ENCODE peak calls at places on chromosomes 3 and 15, in nine cellular contexts. Y is ovary, P is left lung, T is astrocyte, S is esophagus squamous epithelium, B is mesenchymal stem cell, V is MM.1S, R is aorta, E is testis. M is an unnamed sample. For H3K4me1, the result is how much of the 10 kb centered on the place peaks cover.

GRCh38 chr15:81776961-81777360 is 268.9 kb downstream of the MEX3B start:
- DNase-seq in T (no peak), S (no peak), P (no peak), B (no peak), R (no peak), V (no peak), E (no peak), Y (no peak), M (no peak)

GRCh38 chr3:189941679-189942078 is 179.0 kb downstream of the P3H2 start:
- DNase-seq in Y (no peak), S (no peak), T (peak), R (no peak), P (no peak), V (no peak), B (no peak), E (no peak), M (no peak)

GRCh38 chr3:27145719-27146118 is 223.5 kb downstream of the NEK10 start:
- DNase-seq in E (no peak), R (no peak), Y (no peak), V (no peak), T (no peak), S (no peak), B (no peak), P (no peak), M (no peak)

GRCh38 chr3:117261907-117262518 is 552.4 kb downstream of the TUSC7 start:
- DNase-seq in B (no peak), V (no peak), E (no peak), R (no peak), S (no peak), P (no peak), Y (no peak), T (no peak), M (no peak)

GRCh38 chr3:132405188-132405587 is 12.1 kb upstream of the DNAJC13 start:
- DNase-seq in R (no peak), E (no peak), T (no peak), B (no peak), Y (no peak), S (no peak), V (no peak), P (no peak), M (no peak)

GRCh38 chr15:100932676-100933348 is 13.7 kb downstream of the LRRK1 start:
- DNase-seq in E (no peak), R (no peak), S (no peak), Y (no peak), B (no peak), V (no peak), T (no peak), P (no peak), M (no peak)

GRCh38 chr3:13256845-13257244 is 163.3 kb downstream of the NUP210 start:
- DNase-seq in P (no peak), S (no peak), Y (no peak), V (no peak), R (no peak), E (no peak), T (no peak), B (no peak), M (no peak)

GRCh38 chr3:169404491-169404890 is 259.0 kb downstream of the MECOM start:
- DNase-seq in Y (no peak), R (peak), V (no peak), P (no peak), E (no peak), S (no peak), B (no peak), T (no peak), M (no peak)

GRCh38 chr3:159821148-159821547 is 167.5 kb upstream of the IL12A start:
- DNase-seq in T (peak), Y (no peak), S (no peak), P (no peak), B (peak), E (no peak), R (no peak), V (no peak), M (no peak)

GRCh38 chr15:23574742-23575141 is 9.3 kb downstream of the MKRN3 start:
- DNase-seq in B (no peak), V (no peak), P (no peak), Y (no peak), R (no peak), T (no peak), S (no peak), E (no peak), M (no peak)

GRCh38 chr15:84648539-84648938 is 5.5 kb downstream of the WDR73 start:
- DNase-seq in B (no peak), R (peak), Y (no peak), T (no peak), S (no peak), P (peak), V (no peak), E (peak), M (no peak)

GRCh38 chr15:60528530-60528929 is 49.6 kb upstream of the ICE2 start:
- DNase-seq in P (no peak), E (no peak), Y (no peak), T (peak), S (no peak), R (no peak), B (peak), V (peak), M (no peak)

GRCh38 chr3:114508976-114509375 is 215.1 kb downstream of the TIGIT start:
- DNase-seq in Y (no peak), V (no peak), T (no peak), E (no peak), S (no peak), P (no peak), B (peak), R (no peak), M (no peak)

GRCh38 chr3:114509756-114510155 is 215.9 kb downstream of the TIGIT start:
- DNase-seq in S (no peak), R (no peak), E (no peak), B (no peak), P (no peak), V (no peak), T (no peak), Y (no peak), M (no peak)

GRCh38 chr3:114510201-114510600 is 216.4 kb downstream of the TIGIT start:
- DNase-seq in P (no peak), E (no peak), R (no peak), B (no peak), T (no peak), S (no peak), V (no peak), Y (no peak), M (no peak)

GRCh38 chr3:114506622-114507300 is 212.9 kb downstream of the TIGIT start:
- DNase-seq in T (peak), S (no peak), Y (no peak), P (no peak), E (no peak), V (no peak), R (no peak), B (peak), M (no peak)

GRCh38 chr3:114508208-114508607 is 214.4 kb downstream of the TIGIT start:
- DNase-seq in E (no peak), V (no peak), P (no peak), B (no peak), T (no peak), S (no peak), Y (no peak), R (no peak), M (no peak)
- H3K4me1 ChIP-seq in E (under half), V (under half), P (under half), B (under half), T (under half), S (under half), Y (under half), R (under half), M (under half)

DNA sequence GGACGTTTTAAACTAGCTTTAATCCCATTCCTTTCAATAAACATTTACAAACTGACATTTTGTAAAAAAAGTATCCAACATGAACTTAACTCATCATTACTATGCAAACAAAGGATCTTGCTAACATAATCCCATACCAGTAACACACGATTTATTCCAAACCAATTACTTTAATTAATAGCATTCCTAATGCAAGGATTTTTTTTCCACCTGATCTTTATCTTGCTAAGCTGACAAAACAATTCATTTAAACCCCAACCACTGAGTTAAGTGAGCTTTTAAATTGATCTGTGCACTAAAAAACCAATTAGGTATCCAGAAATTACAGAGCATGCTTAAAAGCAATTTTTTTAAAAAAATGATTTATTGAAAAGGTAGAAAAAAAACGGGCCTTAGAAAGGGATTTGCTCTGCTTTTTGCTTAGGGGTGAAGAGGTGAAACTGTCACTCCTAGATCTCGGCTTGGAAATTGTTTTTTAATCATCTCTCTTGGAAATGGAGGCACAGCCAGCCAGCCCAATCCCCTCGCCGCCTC is 1.2 kb downstream of the SH3BP5 start:
- DNase-seq in R (no peak), B (no peak), S (no peak), T (no peak), P (no peak), E (no peak), V (no peak), Y (no peak), M (no peak)
- H3K4me1 ChIP-seq in R (under half), B (under half), S (half or more), T (under half), P (half or more), E (under half), V (under half), Y (under half), M (under half)

DNA sequence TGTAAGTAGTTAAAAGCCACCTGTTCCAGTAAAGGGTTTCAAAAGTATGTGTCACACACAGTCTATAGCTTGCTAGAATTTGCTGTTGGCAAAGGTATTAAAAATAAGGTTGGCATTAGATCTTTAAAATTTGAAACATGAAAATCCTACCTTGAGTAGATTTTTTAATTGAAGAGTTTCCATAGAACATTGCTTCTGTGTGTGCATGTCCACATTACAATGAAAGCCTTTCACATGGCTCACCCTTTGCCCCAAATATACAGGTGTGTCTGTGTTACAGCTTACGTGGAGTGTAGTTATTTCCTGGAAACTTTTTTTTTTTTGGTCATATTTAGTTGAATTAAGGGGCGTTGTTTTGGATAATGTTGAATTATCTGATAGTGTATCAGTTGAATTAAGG is 2.2 kb downstream of the ABHD17C start:
- DNase-seq in V (no peak), Y (no peak), S (no peak), P (no peak), B (no peak), T (no peak), R (no peak), E (no peak), M (no peak)
- H3K4me1 ChIP-seq in V (under half), Y (under half), S (half or more), P (half or more), B (under half), T (under half), R (under half), E (under half), M (under half)

GRCh38 chr3:188160751-188161150 is 6.8 kb downstream of the LPP start:
- DNase-seq in E (no peak), P (no peak), S (no peak), V (no peak), R (no peak), T (no peak), Y (no peak), B (no peak), M (no peak)
- H3K4me1 ChIP-seq in E (under half), P (half or more), S (half or more), V (under half), R (under half), T (under half), Y (under half), B (under half), M (under half)

DNA sequence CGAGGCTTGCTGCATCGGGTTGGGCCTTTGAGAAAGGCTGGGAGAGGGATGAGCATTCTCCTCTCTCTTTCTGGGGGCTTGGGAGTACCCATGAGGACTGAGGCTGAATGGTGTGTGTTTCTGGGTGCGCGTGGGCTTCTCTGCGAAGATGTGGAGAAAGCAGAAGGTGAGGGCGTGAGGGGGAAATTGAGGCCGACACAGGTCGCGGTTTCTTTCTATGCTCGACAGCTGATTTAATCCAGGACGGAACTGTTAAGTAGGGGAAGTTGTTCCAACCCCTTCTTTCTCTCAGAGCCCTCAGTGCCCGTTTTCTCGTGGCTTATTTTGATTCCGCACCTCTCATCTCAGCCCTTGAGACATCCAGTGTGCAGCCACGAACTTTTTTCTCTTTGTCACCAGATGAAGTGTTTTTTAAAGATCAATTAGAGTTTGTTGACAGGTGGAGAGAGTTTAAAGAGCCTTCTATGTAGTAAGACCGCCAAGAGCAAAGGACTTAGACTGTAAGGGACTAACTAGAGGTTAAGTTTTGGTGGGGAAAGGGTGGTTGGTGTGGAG is 711 bp downstream of the STARD9 start:
- DNase-seq in Y (no peak), T (no peak), V (no peak), B (no peak), P (no peak), S (no peak), R (no peak), E (no peak), M (no peak)
- H3K4me1 ChIP-seq in Y (under half), T (under half), V (under half), B (under half), P (under half), S (half or more), R (under half), E (under half), M (under half)

DNA sequence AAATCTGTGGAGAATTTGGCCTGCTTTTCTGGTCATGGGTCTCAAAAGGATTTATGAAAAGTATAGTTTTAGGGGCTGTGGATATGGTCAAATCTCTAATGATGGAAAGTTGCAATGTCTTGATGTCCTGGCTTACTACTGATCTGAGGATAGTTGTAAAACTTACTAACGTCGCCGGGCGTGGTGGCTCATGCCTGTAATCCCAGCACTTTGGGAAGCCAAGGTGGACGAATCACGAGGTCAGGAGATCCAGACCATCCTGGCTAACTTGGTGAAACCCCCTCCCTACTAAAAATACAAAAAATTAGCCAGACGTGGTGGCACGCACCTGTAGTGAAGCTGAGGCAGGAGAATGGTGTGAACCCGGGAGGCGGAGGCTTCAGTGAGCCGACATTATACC is 19.6 kb downstream of the TRIM71 start:
- DNase-seq in R (no peak), P (no peak), B (no peak), S (no peak), T (no peak), Y (no peak), V (no peak), E (no peak), M (no peak)
- H3K4me1 ChIP-seq in R (under half), P (under half), B (under half), S (under half), T (under half), Y (under half), V (under half), E (under half), M (under half)

GRCh38 chr3:43997788-43998373 is 243.8 kb upstream of the TOPAZ1 start:
- DNase-seq in Y (no peak), B (no peak), S (no peak), P (no peak), V (no peak), T (no peak), R (no peak), E (no peak), M (no peak)
- H3K4me1 ChIP-seq in Y (under half), B (under half), S (half or more), P (half or more), V (under half), T (under half), R (under half), E (under half), M (under half)